ENCODE peak calls at places on chromosomes 1 and 21, in four cellular contexts. Q is K562, J is GM12878, P is HepG2. Z is an unnamed sample.

GRCh38 chr1:115810609-115811008 is 30.3 kb downstream of the NHLH2 start:
- DNase-seq in Q (no peak), J (no peak), P (no peak), Z (no peak)

GRCh38 chr1:19525607-19526545 is 40.5 kb upstream of the CAPZB start:
- DNase-seq in Q (no peak), J (no peak), P (no peak), Z (no peak)

GRCh38 chr1:36238433-36238832 is 14.2 kb downstream of the THRAP3 start:
- DNase-seq in Q (no peak), J (no peak), P (no peak), Z (no peak)

GRCh38 chr21:32813265-32813903 is 41.8 kb upstream of the PAXBP1 start:
- DNase-seq in Q (no peak), J (no peak), P (no peak), Z (no peak)

GRCh38 chr1:160414836-160415235 is 14.5 kb downstream of the VANGL2 start:
- DNase-seq in Q (no peak), J (no peak), P (no peak), Z (no peak)

GRCh38 chr1:64167176-64167575 is 36.2 kb upstream of the UBE2U start:
- DNase-seq in Q (no peak), J (no peak), P (no peak), Z (no peak)

GRCh38 chr1:114340906-114341698 is 169.9 kb downstream of the TRIM33 start:
- DNase-seq in Q (no peak), J (no peak), P (no peak), Z (no peak)

GRCh38 chr21:19557488-19557887 is 1153.9 kb upstream of the TMPRSS15 start:
- DNase-seq in Q (no peak), J (no peak), P (no peak), Z (no peak)

GRCh38 chr21:40331182-40331581 is 463.9 kb downstream of the PCP4 start:
- DNase-seq in Q (no peak), J (no peak), P (no peak), Z (no peak)

GRCh38 chr1:220775238-220775853 is 11.4 kb upstream of the MTARC1 start:
- DNase-seq in Q (peak; percentile 64), J (no peak), P (peak; percentile 16), Z (peak; percentile 56)

GRCh38 chr1:14520514-14521163 is 77.8 kb upstream of the KAZN start:
- DNase-seq in Q (no peak), J (peak; percentile 74), P (no peak), Z (no peak)

GRCh38 chr1:114610546-114611245 is 29.3 kb upstream of the BCAS2 start:
- DNase-seq in Q (no peak), J (no peak), P (no peak), Z (no peak)

GRCh38 chr1:56399326-56400292 is 179.8 kb downstream of the PLPP3 start:
- DNase-seq in Q (no peak), J (no peak), P (no peak), Z (no peak)

GRCh38 chr1:32454726-32455125 is 10.1 kb upstream of the ZBTB8B start:
- DNase-seq in Q (no peak), J (no peak), P (peak; percentile 35), Z (peak; percentile 35)

GRCh38 chr21:45826733-45827692 is 154.6 kb upstream of the COL6A1 start:
- DNase-seq in Q (no peak), J (no peak), P (no peak), Z (no peak)

GRCh38 chr1:154759196-154759595 is 110.9 kb downstream of the KCNN3 start:
- DNase-seq in Q (no peak), J (no peak), P (no peak), Z (no peak)
- TF ChIP-seq CHD2 in Q (no peak), J (no peak), P (no peak), Z (no peak)

GRCh38 chr1:165543651-165544452 is at the start of gene LRRC52:
- DNase-seq in Q (no peak), J (no peak), P (no peak), Z (peak; percentile 16)

GRCh38 chr1:165545974-165546373 is 2.2 kb downstream of the LRRC52 start:
- DNase-seq in Q (no peak), J (no peak), P (no peak), Z (no peak)

GRCh38 chr1:165542647-165543046 is 1.2 kb upstream of the LRRC52 start:
- DNase-seq in Q (no peak), J (no peak), P (no peak), Z (no peak)

GRCh38 chr1:165542015-165542631 is 1.7 kb upstream of the LRRC52 start:
- DNase-seq in Q (no peak), J (no peak), P (no peak), Z (no peak)

GRCh38 chr1:165544996-165545395 is 1.2 kb downstream of the LRRC52 start:
- DNase-seq in Q (no peak), J (no peak), P (no peak), Z (no peak)
- TF ChIP-seq YY1 in Q (no peak), J (no peak), P (no peak), Z (no peak)

GRCh38 chr1:201261771-201262547 is 21.3 kb upstream of the PKP1 start:
- DNase-seq in Q (no peak), J (no peak), P (no peak), Z (peak; percentile 6)
- TF ChIP-seq FOXM1 in Q (no peak), J (no peak), P (no peak), Z (no peak)

GRCh38 chr1:10387611-10388386 is 11.1 kb upstream of the PGD start:
- DNase-seq in Q (no peak), J (peak; percentile 4), P (no peak), Z (no peak)
- TF ChIP-seq CHD2 in Q (no peak), J (no peak), P (no peak), Z (no peak)

GRCh38 chr1:65459397-65459768 is 38.9 kb downstream of the LEPR start:
- DNase-seq in Q (no peak), J (peak; percentile 4), P (peak; percentile 35), Z (peak; percentile 17)
- TF ChIP-seq YY1 in Q (no peak), J (no peak), P (no peak), Z (no peak)

DNA sequence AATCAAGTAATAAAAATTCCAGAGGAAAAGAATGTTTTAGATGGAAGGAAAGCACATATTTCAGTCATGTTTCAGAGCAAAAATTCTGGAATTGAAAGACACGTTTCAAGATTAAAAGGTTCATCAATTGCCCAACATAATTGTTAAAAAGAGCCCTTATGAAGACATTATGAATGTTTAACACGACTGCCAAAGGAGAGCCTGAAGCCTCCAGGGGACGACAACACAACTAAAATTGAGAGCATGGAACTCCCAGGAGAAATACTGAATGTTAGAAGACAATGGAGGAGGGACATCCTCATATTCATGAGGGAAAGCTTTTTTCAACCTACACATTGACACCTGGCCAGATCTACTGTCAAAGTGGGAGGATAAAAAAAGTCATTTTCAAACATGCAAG is 16.0 kb downstream of the OR2T11 start:
- DNase-seq in Q (no peak), J (no peak), P (peak; percentile 52), Z (peak; percentile 27)
- TF ChIP-seq FOXM1 in Q (no peak), J (no peak), P (no peak), Z (no peak)

DNA sequence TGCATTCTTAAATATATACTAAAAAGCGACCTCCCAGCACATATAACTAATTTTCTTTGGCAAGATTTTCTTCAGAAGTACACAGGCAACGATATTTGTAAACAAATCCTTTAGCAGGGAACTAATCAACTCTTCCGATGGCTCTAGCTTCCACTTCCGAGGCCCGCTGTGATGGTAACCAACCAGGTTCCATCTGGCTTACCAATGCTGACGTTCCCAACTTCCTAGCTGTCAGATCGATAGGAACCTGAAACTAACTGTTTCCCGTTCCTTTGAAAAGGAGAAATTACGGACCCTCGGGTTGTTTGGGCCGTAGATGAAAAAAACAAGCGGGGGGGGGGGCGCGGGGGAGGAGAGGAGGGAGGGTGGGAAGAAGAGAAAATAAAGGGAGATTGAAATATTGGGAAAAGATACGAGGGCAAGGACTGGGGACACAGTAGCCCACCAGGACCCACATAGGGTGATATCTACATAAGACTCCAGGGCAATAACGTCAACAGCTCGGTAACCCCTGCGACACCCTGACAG is 513 bp downstream of the GTF2B start:
- DNase-seq in Q (no peak), J (no peak), P (peak; percentile 36), Z (peak; percentile 39)
- TF ChIP-seq CHD2 in Q (no peak), J (no peak), P (no peak), Z (no peak)